ENCODE peak calls at places on chromosome 1, in six cellular contexts. L is coronary artery, U is CD14-positive monocyte, C is left ventricle myocardium inferior, W is tibial artery, X is right lobe of liver. Q is an unnamed sample.

GRCh38 chr1:245217853-245218608 is 63.2 kb downstream of the KIF26B start:
- DNase-seq in L (no peak), U (no peak), C (no peak), W (no peak), X (no peak), Q (no peak)

GRCh38 chr1:209630383-209631219 is 21.6 kb downstream of the LAMB3 start:
- DNase-seq in L (no peak), U (no peak), C (no peak), W (no peak), X (no peak), Q (no peak)

GRCh38 chr1:29379438-29380073 is 143.2 kb downstream of the PTPRU start:
- DNase-seq in L (peak; percentile 33), U (no peak), C (no peak), W (no peak), X (no peak), Q (no peak)

GRCh38 chr1:196660912-196661311 is 9.1 kb downstream of the CFH start:
- DNase-seq in L (no peak), U (no peak), C (no peak), W (no peak), X (no peak), Q (no peak)

GRCh38 chr1:237166593-237167077 is 124.7 kb downstream of the RYR2 start:
- DNase-seq in L (no peak), U (no peak), C (no peak), W (no peak), X (no peak), Q (no peak)

GRCh38 chr1:165845569-165845968 is 18.2 kb downstream of the UCK2 start:
- DNase-seq in L (no peak), U (no peak), C (no peak), W (no peak), X (no peak), Q (no peak)

GRCh38 chr1:7262611-7263010 is 477.4 kb downstream of the CAMTA1 start:
- DNase-seq in L (no peak), U (no peak), C (no peak), W (no peak), X (no peak), Q (no peak)

GRCh38 chr1:91556556-91556955 is 55.9 kb downstream of the CDC7 start:
- DNase-seq in L (no peak), U (no peak), C (no peak), W (no peak), X (no peak), Q (no peak)

GRCh38 chr1:229471175-229471574 is 37.0 kb downstream of the NUP133 start:
- DNase-seq in L (no peak), U (no peak), C (no peak), W (no peak), X (no peak), Q (no peak)

GRCh38 chr1:156347337-156347736 is 9.0 kb downstream of the TSACC start:
- DNase-seq in L (no peak), U (no peak), C (no peak), W (no peak), X (no peak), Q (no peak)

GRCh38 chr1:89962024-89962741 is 32.7 kb upstream of the ZNF326 start:
- DNase-seq in L (no peak), U (no peak), C (no peak), W (no peak), X (no peak), Q (no peak)

GRCh38 chr1:201116091-201116490 is 3.9 kb upstream of the CACNA1S start:
- DNase-seq in L (no peak), U (no peak), C (no peak), W (no peak), X (no peak), Q (no peak)

GRCh38 chr1:44786138-44786840 is 1.7 kb downstream of the BEST4 start:
- DNase-seq in L (peak; percentile 83), U (no peak), C (peak; percentile 73), W (no peak), X (no peak), Q (peak; percentile 74)

GRCh38 chr1:82759035-82759434 is 958.3 kb downstream of the ADGRL2 start:
- DNase-seq in L (no peak), U (no peak), C (no peak), W (no peak), X (no peak), Q (no peak)

DNA sequence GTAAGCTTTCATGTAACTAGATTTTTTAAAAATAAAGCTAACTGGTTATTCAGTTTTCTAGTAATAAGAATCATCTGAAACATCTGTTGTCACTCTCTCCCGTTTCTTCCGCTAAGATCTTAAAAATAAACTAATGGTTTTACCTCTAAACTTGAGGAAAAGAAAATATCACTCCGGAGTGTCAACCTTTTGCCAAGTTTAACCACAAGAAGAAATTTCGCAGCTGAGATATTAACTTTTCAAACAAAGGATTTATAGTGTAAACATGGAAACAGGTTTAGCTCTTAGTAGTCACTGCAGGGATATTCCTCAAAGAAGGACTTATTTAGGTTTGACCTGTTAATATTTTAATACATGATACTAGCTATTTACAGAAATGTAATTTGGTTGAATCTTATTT is 954.9 kb downstream of the ADGRL2 start:
- DNase-seq in L (no peak), U (no peak), C (no peak), W (no peak), X (no peak), Q (no peak)
- TF ChIP-seq CTCF in L (no peak), U (no peak), C (no peak), W (no peak), X (no peak), Q (no peak)

DNA sequence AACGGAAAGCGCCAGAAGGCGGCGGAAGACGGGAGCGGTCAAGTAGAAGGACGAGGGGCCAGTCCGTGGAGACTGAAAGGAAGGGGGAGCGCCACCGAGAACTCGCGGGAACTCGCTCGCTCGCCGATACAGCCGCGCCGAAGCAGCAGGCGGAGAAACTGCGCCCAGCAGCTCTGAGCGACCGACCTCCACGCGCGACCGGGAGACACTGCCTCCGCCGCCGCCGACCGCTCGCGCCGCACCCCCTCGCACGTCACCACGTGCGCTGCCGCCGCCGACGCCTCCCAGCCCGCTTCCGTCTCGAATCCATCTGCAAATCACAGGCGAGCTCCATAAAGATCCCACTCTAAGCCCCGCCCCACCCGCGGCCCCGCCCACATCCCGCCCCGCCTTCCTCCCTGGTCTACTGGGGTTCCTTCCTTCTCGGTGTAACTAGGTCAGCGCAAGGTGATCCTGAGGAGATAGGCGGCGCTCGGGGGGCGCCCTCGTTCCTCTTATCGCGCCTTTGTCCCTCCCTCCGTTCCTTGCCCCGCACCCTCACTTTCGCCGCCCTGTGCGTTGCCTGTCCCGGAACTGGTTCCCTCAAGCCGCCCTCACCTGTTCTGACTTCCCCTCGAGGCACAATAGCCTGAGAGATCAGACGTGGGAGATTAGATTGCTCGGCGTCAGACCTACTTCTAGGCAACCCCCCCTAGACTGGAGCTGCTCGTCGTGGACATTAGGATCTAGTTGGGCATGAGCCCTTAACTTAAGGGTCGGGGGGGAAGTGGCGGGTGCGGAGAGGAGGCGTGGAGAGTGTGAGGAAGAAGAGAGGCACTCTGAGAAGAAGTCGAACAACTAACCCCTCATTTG is at the start of gene IVNS1ABP:
- DNase-seq in L (peak; percentile 99), U (peak; percentile 95), C (peak; percentile 95), W (peak; percentile 92), X (peak; percentile 97), Q (peak; percentile 92)
- TF ChIP-seq CTCF in L (no peak), U (no peak), C (no peak), W (no peak), X (peak; percentile 28), Q (no peak)

GRCh38 chr1:205343431-205344009 is 13.2 kb downstream of the KLHDC8A start:
- DNase-seq in L (no peak), U (no peak), C (no peak), W (no peak), X (no peak), Q (no peak)
- TF ChIP-seq CTCF in L (no peak), U (peak; percentile 17), C (no peak), W (no peak), X (no peak), Q (no peak)

GRCh38 chr1:40372658-40373322 is 737 bp upstream of the SMAP2 start:
- DNase-seq in L (no peak), U (no peak), C (no peak), W (no peak), X (no peak), Q (no peak)
- TF ChIP-seq CTCF in L (no peak), U (no peak), C (no peak), W (no peak), X (no peak), Q (no peak)

GRCh38 chr1:235326719-235327558 is 1.0 kb downstream of the ARID4B start:
- DNase-seq in L (peak; percentile 77), U (peak; percentile 51), C (peak; percentile 34), W (peak; percentile 37), X (peak; percentile 68), Q (peak; percentile 68)

GRCh38 chr1:235330918-235331285 is 2.5 kb downstream of the GGPS1 start:
- DNase-seq in L (no peak), U (no peak), C (no peak), W (no peak), X (no peak), Q (no peak)

GRCh38 chr1:235329139-235329808 is 904 bp downstream of the GGPS1 start:
- DNase-seq in L (peak; percentile 74), U (peak; percentile 50), C (no peak), W (no peak), X (no peak), Q (peak; percentile 56)

GRCh38 chr1:235327559-235328270 is at the start of gene ARID4B:
- DNase-seq in L (no peak), U (peak; percentile 48), C (peak; percentile 78), W (no peak), X (peak; percentile 89), Q (peak; percentile 71)

DNA sequence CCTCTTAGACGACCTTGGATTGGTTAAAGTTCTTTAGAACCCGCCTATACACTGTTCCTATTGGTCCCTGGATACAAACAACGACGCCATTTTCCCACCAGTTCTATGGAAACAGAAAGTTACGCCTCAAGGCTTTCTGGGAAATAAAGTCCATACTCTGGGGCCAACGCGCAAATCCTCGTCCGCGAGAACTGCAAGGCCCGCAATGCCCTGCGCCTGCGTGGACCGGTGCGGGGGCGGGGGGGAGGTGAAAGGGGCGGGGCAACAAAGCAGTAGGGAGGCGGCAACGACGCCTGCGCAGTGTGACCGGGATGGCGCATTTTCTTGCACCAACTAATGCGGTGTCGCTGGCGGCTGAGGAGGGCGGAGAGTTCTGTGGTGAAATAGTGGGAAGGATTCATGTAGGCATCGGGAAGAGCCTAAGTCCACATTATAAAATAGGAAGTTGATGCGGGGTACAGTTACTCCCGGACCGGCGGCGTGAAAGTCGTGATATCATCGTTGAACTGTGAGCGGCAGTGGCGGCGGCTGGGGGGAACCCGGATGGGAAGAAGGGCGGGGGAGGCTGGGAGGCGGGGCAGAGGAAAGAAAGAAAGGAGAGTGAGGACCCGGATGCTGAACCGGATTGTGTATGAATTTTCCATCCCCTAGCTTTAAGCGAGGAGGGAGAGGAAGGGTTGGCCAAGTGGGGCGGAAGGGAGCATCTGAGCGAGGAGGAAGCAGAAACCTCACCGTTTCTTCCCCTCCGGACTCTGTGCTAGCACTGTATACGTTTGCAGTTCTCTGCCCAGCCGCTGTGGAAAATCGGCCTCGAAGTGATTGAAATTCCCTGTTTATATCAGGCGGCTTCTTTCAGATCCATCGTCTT is at the start of gene GGPS1:
- DNase-seq in L (peak; percentile 99), U (peak; percentile 99), C (peak; percentile 98), W (peak; percentile 97), X (peak; percentile 98), Q (peak; percentile 95)
- TF ChIP-seq CTCF in L (no peak), U (peak; percentile 25), C (peak; percentile 27), W (no peak), X (no peak), Q (no peak)